ENCODE peak calls at places on chromosomes 11 and 22, in six cellular contexts. A is Peyer's patch, H is A549, W is cardiac fibroblast, Y is HFF-Myc, D is left lung. G is an unnamed sample.

GRCh38 chr11:45654242-45654641 is 11.2 kb downstream of the CHST1 start:
- DNase-seq in A (peak; percentile 36), H (no peak), W (no peak), Y (no peak), D (no peak), G (no peak)

GRCh38 chr11:74755395-74755995 is 6.8 kb downstream of the RNF169 start:
- DNase-seq in A (no peak), H (no peak), W (peak; percentile 61), Y (no peak), D (no peak), G (peak; percentile 30)

GRCh38 chr11:11731311-11732083 is 109.7 kb upstream of the GALNT18 start:
- DNase-seq in A (no peak), H (no peak), W (peak; percentile 65), Y (no peak), D (no peak), G (peak; percentile 38)

GRCh38 chr11:30487200-30487898 is 98.8 kb downstream of the MPPED2 start:
- DNase-seq in A (no peak), H (no peak), W (no peak), Y (no peak), D (peak; percentile 49), G (peak; percentile 54)

GRCh38 chr11:120217941-120218694 is 7.3 kb downstream of the OAF start:
- DNase-seq in A (no peak), H (no peak), W (no peak), Y (no peak), D (no peak), G (no peak)

GRCh38 chr11:114279778-114280532 is 16.2 kb upstream of the NNMT start:
- DNase-seq in A (no peak), H (no peak), W (peak; percentile 84), Y (no peak), D (no peak), G (peak; percentile 77)

GRCh38 chr11:65640483-65641207 is 2.7 kb downstream of the SIPA1 start:
- DNase-seq in A (no peak), H (no peak), W (no peak), Y (no peak), D (peak; percentile 79), G (no peak)

GRCh38 chr22:29152045-29152380 is 53.7 kb upstream of the EMID1 start:
- DNase-seq in A (no peak), H (no peak), W (no peak), Y (no peak), D (no peak), G (no peak)

GRCh38 chr22:30861131-30861530 is 107.4 kb downstream of the MORC2 start:
- DNase-seq in A (peak; percentile 22), H (no peak), W (no peak), Y (no peak), D (no peak), G (no peak)

GRCh38 chr11:14519692-14520085 is 497 bp downstream of the PSMA1 start:
- DNase-seq in A (no peak), H (no peak), W (peak; percentile 57), Y (no peak), D (no peak), G (no peak)

GRCh38 chr22:48209473-48210271 is 1447.2 kb downstream of the TBC1D22A start:
- DNase-seq in A (no peak), H (no peak), W (no peak), Y (no peak), D (no peak), G (no peak)

GRCh38 chr11:35165416-35166368 is 26.7 kb downstream of the CD44 start:
- DNase-seq in A (no peak), H (no peak), W (peak; percentile 90), Y (no peak), D (peak; percentile 60), G (peak; percentile 93)

GRCh38 chr11:48063424-48063978 is 83.1 kb downstream of the PTPRJ start:
- DNase-seq in A (no peak), H (peak; percentile 57), W (peak; percentile 96), Y (peak; percentile 78), D (no peak), G (peak; percentile 98)

GRCh38 chr11:29612423-29612822 is 404.4 kb downstream of the KCNA4 start:
- DNase-seq in A (no peak), H (no peak), W (no peak), Y (no peak), D (no peak), G (no peak)

GRCh38 chr22:30015846-30016245 is 64.4 kb upstream of the HORMAD2 start:
- DNase-seq in A (no peak), H (no peak), W (peak; percentile 83), Y (no peak), D (no peak), G (peak; percentile 63)

GRCh38 chr11:10651579-10652361 is 41.8 kb downstream of the IRAG1 start:
- DNase-seq in A (no peak), H (no peak), W (no peak), Y (no peak), D (no peak), G (peak; percentile 76)

DNA sequence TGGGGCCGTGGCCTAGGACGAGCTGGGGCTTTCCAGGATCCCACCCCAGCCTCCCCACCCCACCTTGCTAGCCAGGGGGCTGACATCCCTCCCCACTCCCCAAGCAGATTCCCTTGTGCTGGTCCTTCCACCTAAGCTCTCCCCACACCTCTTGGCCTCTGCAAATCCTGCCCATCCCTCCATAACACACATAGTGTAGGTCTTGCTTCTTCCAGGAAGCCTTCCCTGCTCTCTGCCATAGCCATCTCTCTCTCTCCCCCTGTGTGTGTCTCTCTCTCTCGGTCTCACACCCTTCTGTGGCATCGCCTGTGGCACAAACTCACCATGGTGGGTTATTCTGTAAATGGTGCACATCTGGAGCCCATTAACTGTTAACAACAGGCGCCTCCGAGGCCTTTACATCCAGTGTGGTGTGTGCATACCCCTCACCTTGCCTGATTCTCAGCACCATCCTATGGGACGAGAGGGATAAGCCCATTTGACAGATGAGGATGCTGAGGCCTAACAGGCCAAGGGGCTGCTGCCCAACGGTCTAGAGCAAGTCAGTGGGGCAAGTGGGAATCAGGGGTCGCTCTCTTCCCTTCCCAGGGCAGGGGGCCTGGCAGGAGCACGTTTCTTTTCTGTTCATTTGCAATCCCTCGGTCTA is 22.2 kb upstream of the PICK1 start:
- DNase-seq in A (no peak), H (no peak), W (no peak), Y (no peak), D (no peak), G (no peak)
- H3K4me3 ChIP-seq in A (no peak overlapping the region), H (no peak overlapping the region), W (no peak overlapping the region), Y (no peak overlapping the region), D (no peak overlapping the region), G (no peak overlapping the region)

GRCh38 chr22:35328472-35328885 is 28.8 kb downstream of the TOM1 start:
- DNase-seq in A (no peak), H (no peak), W (no peak), Y (no peak), D (peak; percentile 65), G (no peak)
- TF ChIP-seq CTCF in A (no peak), H (no peak), W (no peak), Y (no peak), D (no peak), G (no peak)

GRCh38 chr11:17013548-17014320 is 480 bp downstream of the PLEKHA7 start:
- DNase-seq in A (peak; percentile 72), H (peak; percentile 47), W (no peak), Y (no peak), D (peak; percentile 44), G (no peak)

GRCh38 chr11:17012712-17013547 is 1.3 kb downstream of the PLEKHA7 start:
- DNase-seq in A (peak; percentile 86), H (peak; percentile 83), W (peak; percentile 96), Y (no peak), D (peak; percentile 48), G (peak; percentile 72)

GRCh38 chr11:17015639-17016125 is 1.5 kb upstream of the PLEKHA7 start:
- DNase-seq in A (peak; percentile 57), H (no peak), W (peak; percentile 52), Y (peak; percentile 3), D (no peak), G (peak; percentile 53)

GRCh38 chr11:17014321-17014773 is at the start of gene PLEKHA7:
- DNase-seq in A (peak; percentile 84), H (peak; percentile 38), W (no peak), Y (no peak), D (no peak), G (no peak)

GRCh38 chr11:17014774-17015638 is 792 bp upstream of the PLEKHA7 start:
- DNase-seq in A (peak; percentile 68), H (peak; percentile 86), W (peak; percentile 85), Y (no peak), D (no peak), G (peak; percentile 34)
- H3K4me3 ChIP-seq in A (peak overlapping the region; percentile 95), H (peak overlapping the region; percentile 69), W (peak overlapping the region; percentile 36), Y (no peak overlapping the region), D (peak overlapping the region; percentile 62), G (peak overlapping the region; percentile 45)

GRCh38 chr11:20388096-20389055 is 860 bp downstream of the PRMT3 start:
- DNase-seq in A (no peak), H (no peak), W (peak; percentile 10), Y (no peak), D (no peak), G (no peak)

DNA sequence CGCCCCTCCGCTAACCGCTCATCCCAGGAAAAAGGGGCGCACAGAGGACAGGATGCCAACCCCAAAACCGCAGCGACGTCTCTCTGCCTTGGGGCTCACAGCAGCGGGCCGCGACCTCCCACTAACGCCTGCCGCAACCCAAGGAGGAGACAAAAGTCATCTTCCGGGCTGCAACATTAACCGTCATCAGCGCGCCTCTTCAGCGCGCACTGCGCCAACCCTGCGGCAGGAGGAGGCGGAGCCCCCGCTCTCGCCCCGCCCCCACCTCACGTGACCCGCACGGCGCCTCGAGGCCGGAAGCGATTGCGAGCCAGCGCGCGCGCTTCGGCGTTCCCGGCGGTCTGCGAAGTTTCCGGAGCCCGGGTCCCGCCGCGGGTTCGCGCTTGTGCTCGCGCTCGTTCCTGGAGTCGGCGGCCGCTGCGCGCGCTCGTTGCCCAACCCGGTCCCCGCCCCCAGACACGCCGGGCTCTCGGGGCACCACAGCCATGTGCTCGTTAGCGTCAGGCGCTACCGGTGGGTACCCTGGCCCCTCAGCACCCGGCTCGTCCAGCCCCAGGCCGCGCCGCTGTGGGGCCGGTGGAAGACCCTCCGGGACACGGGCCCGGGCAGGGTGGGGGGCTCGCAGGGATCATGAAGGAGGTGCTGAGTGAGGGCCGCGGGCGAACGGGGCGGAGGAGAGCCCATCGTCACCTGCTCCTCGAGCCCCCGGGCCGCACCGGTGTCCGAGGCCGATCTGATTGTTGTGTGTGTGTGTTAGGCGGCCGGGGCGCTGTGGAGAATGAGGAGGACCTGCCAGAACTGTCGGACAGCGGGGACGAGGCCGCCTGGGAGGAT is at the start of gene PRMT3:
- DNase-seq in A (peak; percentile 99), H (peak; percentile 92), W (peak; percentile 96), Y (peak; percentile 80), D (peak; percentile 96), G (peak; percentile 97)
- TF ChIP-seq CTCF in A (peak; percentile 99), H (peak; percentile 95), W (no peak), Y (no peak), D (peak; percentile 92), G (no peak)

DNA sequence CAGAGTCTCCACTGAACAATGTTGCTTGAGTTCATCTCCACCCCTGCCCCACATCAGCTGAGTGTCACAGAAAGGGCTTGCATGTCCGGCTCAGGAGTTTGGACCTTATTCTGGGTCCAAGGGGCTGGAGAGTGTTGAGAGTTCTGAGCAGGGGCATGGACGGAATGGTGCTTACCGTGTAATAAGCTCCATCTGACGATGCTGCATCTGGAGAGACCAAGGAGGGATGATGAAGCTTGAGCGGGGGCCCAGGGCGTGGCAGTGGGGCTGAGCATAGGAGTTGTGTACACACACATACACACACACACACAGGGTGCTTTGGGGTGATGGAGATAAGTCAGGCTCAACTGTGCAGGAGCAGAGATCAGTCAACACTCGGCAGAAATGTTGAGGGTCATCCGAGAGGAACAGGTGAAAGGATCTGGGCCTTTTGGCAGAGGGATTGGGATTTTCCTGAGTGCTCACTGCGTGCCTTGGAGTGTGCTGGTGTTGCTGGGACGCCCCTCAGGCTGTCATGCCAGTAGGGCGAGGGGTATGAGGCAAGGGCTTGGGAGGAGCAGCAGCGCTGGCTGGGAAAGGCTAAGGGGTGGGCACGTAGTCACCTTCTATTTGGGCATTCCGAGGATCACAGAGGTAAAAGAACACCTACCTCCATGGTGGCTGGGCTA is 2.3 kb downstream of the USP35 start:
- DNase-seq in A (peak; percentile 32), H (no peak), W (no peak), Y (no peak), D (no peak), G (no peak)
- H3K4me3 ChIP-seq in A (no peak overlapping the region), H (no peak overlapping the region), W (no peak overlapping the region), Y (no peak overlapping the region), D (no peak overlapping the region), G (no peak overlapping the region)